ENCODE peak calls at places on chromosome 11, in four cellular contexts. R is endothelial cell of umbilical vein, I is cardiac muscle cell, X is left cardiac atrium. Z is an unnamed sample.

GRCh38 chr11:719214-720016 is 13.4 kb downstream of the EPS8L2 start:
- DNase-seq in X (no peak), I (no peak), R (no peak), Z (no peak)

GRCh38 chr11:58289266-58289665 is 21.2 kb upstream of the OR10W1 start:
- DNase-seq in I (no peak), R (no peak), X (no peak), Z (no peak)

GRCh38 chr11:12245549-12245986 is 131.8 kb upstream of the PARVA start:
- DNase-seq in I (peak), R (no peak), X (no peak), Z (no peak)

GRCh38 chr11:103901656-103902055 is 134.8 kb upstream of the DDI1 start:
- DNase-seq in X (no peak), I (no peak), R (no peak), Z (no peak)

GRCh38 chr11:34324466-34324865 is 33.3 kb downstream of the ABTB2 start:
- DNase-seq in R (no peak), I (no peak), X (no peak), Z (no peak)

GRCh38 chr11:17351510-17352176 is at the start of gene NCR3LG1:
- DNase-seq in I (peak), X (peak), R (peak), Z (peak)

GRCh38 chr11:111376453-111376871 is 2.6 kb downstream of the POU2AF1 start:
- DNase-seq in X (no peak), I (no peak), R (no peak), Z (no peak)

GRCh38 chr11:116773203-116774112 is 671 bp upstream of the BUD13 start:
- DNase-seq in X (no peak), R (peak), I (no peak), Z (peak)

GRCh38 chr11:796565-797299 is 1.3 kb downstream of the SLC25A22 start:
- DNase-seq in R (no peak), I (no peak), X (no peak), Z (no peak)

GRCh38 chr11:72380132-72380503 is 54.2 kb downstream of the CLPB start:
- DNase-seq in R (no peak), I (no peak), X (no peak), Z (no peak)

GRCh38 chr11:94151311-94151710 is 22.7 kb downstream of the PANX1 start:
- DNase-seq in I (no peak), R (no peak), X (no peak), Z (no peak)

GRCh38 chr11:46537851-46538295 is 56.0 kb downstream of the AMBRA1 start:
- DNase-seq in I (peak), R (peak), X (peak), Z (peak)

GRCh38 chr11:80521592-80521991 is 1080.8 kb upstream of the TENM4 start:
- DNase-seq in I (peak), R (peak), X (no peak), Z (no peak)

GRCh38 chr11:76656087-76656531 is 14.4 kb downstream of the LRRC32 start:
- DNase-seq in X (no peak), I (no peak), R (no peak), Z (no peak)

GRCh38 chr11:120966840-120967239 is 57.1 kb upstream of the TBCEL start:
- DNase-seq in X (no peak), I (no peak), R (no peak), Z (no peak)

GRCh38 chr11:117107701-117108590 is 9.7 kb upstream of the SIK3 start:
- DNase-seq in R (no peak), I (no peak), X (no peak), Z (no peak)

GRCh38 chr11:117907276-117908110 is 21.7 kb downstream of the TMPRSS13 start:
- DNase-seq in I (peak), R (peak), X (peak), Z (peak)

GRCh38 chr11:75096456-75097172 is at the start of gene OR2AT4:
- DNase-seq in X (no peak), R (no peak), I (no peak), Z (no peak)

GRCh38 chr11:65868076-65868667 is 4.4 kb downstream of the EFEMP2 start:
- DNase-seq in I (no peak), X (peak), R (no peak), Z (no peak)

GRCh38 chr11:66789097-66789890 is 53.9 kb upstream of the RCE1 start:
- DNase-seq in X (no peak), I (no peak), R (no peak), Z (no peak)